ENCODE peak calls at places on chromosomes 2 and 18, in five cellular contexts. One of them, this sample, is unnamed.

GRCh38 chr2:194915485-194915884 is 741.5 kb upstream of the SLC39A10 start:
- DNase-seq in B cell: no peak
- DNase-seq in AG09319: no peak
- DNase-seq in breast epithelium: no peak
- DNase-seq in retinal pigment epithelial cell: no peak
- DNase-seq in this sample: no peak

GRCh38 chr2:140814141-140814540 is 1316.7 kb downstream of the LRP1B start:
- DNase-seq in AG09319: no peak
- DNase-seq in retinal pigment epithelial cell: no peak
- DNase-seq in B cell: no peak
- DNase-seq in breast epithelium: no peak
- DNase-seq in this sample: no peak

GRCh38 chr2:218569038-218569431 is 396 bp downstream of the CNOT9 start:
- DNase-seq in B cell: peak; percentile 60
- DNase-seq in retinal pigment epithelial cell: peak; percentile 22
- DNase-seq in AG09319: no peak
- DNase-seq in breast epithelium: no peak
- DNase-seq in this sample: peak; percentile 43

GRCh38 chr18:63339920-63340484 is 20.4 kb upstream of the BCL2 start:
- DNase-seq in breast epithelium: no peak
- DNase-seq in AG09319: peak; percentile 7
- DNase-seq in B cell: no peak
- DNase-seq in retinal pigment epithelial cell: no peak
- DNase-seq in this sample: no peak

GRCh38 chr2:61426267-61426897 is 44.5 kb downstream of the USP34 start:
- DNase-seq in B cell: peak; percentile 83
- DNase-seq in AG09319: no peak
- DNase-seq in breast epithelium: no peak
- DNase-seq in retinal pigment epithelial cell: no peak
- DNase-seq in this sample: peak; percentile 26

GRCh38 chr2:202237787-202238233 is 587 bp downstream of the SUMO1 start:
- DNase-seq in breast epithelium: no peak
- DNase-seq in AG09319: peak; percentile 11
- DNase-seq in retinal pigment epithelial cell: no peak
- DNase-seq in B cell: peak; percentile 39
- DNase-seq in this sample: peak; percentile 11

GRCh38 chr2:51329512-51329911 is 297.6 kb upstream of the NRXN1 start:
- DNase-seq in breast epithelium: no peak
- DNase-seq in retinal pigment epithelial cell: peak; percentile 4
- DNase-seq in AG09319: no peak
- DNase-seq in B cell: no peak
- DNase-seq in this sample: no peak

GRCh38 chr2:212022966-212023365 is 515.6 kb downstream of the ERBB4 start:
- DNase-seq in retinal pigment epithelial cell: no peak
- DNase-seq in breast epithelium: no peak
- DNase-seq in B cell: no peak
- DNase-seq in AG09319: no peak
- DNase-seq in this sample: no peak

GRCh38 chr2:176364578-176364977 is 95.3 kb downstream of the MTX2 start:
- DNase-seq in breast epithelium: no peak
- DNase-seq in B cell: no peak
- DNase-seq in AG09319: no peak
- DNase-seq in retinal pigment epithelial cell: no peak
- DNase-seq in this sample: no peak

DNA sequence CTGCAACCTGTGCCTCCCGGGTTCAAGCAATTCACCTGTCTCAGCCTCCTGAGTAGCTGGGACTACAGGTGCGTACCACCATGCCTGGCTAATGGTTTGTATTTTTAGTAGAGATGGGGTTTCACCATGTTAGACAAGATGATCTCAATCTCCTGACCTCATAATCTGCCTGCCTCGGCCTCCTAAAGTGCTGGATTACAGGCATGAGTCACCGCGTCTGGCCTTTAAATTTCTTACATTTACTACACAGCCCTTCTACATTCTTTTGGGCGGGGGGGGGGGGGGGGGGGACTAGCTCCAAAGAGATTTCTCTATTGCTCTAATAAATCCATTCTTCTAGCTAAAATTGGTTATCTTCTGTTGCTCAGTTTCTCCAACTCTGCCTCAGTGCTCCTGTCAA is 964.9 kb upstream of the ACVR2A start:
- DNase-seq in breast epithelium: no peak
- DNase-seq in retinal pigment epithelial cell: no peak
- DNase-seq in AG09319: no peak
- DNase-seq in B cell: no peak
- DNase-seq in this sample: no peak
- TF ChIP-seq CTCF in breast epithelium: no peak
- TF ChIP-seq CTCF in retinal pigment epithelial cell: no peak
- TF ChIP-seq CTCF in AG09319: no peak
- TF ChIP-seq CTCF in B cell: no peak
- TF ChIP-seq CTCF in this sample: no peak

DNA sequence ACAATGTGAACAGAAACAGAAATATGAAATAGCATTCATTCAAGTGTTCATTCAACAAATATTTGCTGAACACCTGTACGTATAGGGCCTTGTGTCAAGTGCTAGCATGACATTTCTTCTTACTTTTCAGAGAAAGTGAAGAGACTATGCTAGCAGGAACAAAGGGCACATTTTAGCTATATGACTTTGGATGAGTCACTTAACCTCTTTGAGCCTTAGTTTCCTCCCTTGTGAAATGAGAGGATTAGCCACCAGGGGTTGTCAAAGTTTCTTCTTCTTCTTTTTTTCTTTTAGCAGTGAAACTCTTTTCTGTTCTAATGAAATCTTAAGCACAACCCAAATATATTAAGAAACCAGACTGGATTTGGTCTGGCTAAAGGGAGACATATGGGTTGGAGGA is 53.1 kb downstream of the FIGN start:
- DNase-seq in breast epithelium: no peak
- DNase-seq in retinal pigment epithelial cell: no peak
- DNase-seq in AG09319: no peak
- DNase-seq in B cell: no peak
- DNase-seq in this sample: no peak
- TF ChIP-seq CTCF in breast epithelium: no peak
- TF ChIP-seq CTCF in retinal pigment epithelial cell: peak; percentile 33
- TF ChIP-seq CTCF in AG09319: peak; percentile 2
- TF ChIP-seq CTCF in B cell: no peak
- TF ChIP-seq CTCF in this sample: no peak

DNA sequence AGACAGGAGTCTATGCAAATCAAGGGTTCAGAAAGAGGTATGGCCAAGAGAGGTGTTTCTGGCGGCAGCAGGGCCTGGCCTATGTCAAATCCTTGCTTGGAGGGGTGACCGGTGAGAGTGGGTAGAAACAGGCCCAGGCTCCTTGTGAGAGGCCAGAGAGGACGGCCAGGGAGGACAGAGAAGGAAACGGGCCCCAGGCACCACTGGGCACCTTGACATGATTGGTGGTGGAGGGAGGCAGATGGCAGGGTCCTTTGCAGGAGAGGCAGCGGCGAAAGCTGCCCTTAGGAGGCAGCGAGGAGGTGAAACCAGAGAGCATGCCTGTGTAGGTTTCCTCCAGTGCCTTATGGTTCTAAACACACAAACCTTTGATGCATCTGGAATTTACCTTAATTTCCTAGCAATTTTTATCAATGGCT is 6.2 kb downstream of the RAMP1 start:
- DNase-seq in B cell: no peak
- DNase-seq in AG09319: no peak
- DNase-seq in breast epithelium: no peak
- DNase-seq in retinal pigment epithelial cell: no peak
- DNase-seq in this sample: no peak
- TF ChIP-seq CTCF in B cell: no peak
- TF ChIP-seq CTCF in AG09319: peak; percentile 1
- TF ChIP-seq CTCF in breast epithelium: no peak
- TF ChIP-seq CTCF in retinal pigment epithelial cell: peak; percentile 20
- TF ChIP-seq CTCF in this sample: no peak

GRCh38 chr2:102301867-102302362 is 9.4 kb upstream of the IL1RL1 start:
- DNase-seq in retinal pigment epithelial cell: no peak
- DNase-seq in breast epithelium: no peak
- DNase-seq in B cell: no peak
- DNase-seq in AG09319: no peak
- DNase-seq in this sample: no peak
- TF ChIP-seq CTCF in retinal pigment epithelial cell: peak; percentile 27
- TF ChIP-seq CTCF in breast epithelium: no peak
- TF ChIP-seq CTCF in B cell: peak; percentile 20
- TF ChIP-seq CTCF in AG09319: peak; percentile 22
- TF ChIP-seq CTCF in this sample: no peak